ENCODE peak calls at places on chromosomes 6 and 20, in five cellular contexts. One of them, this sample, is unnamed.

GRCh38 chr20:3753098-3753497 is 14.5 kb downstream of the ADISSP start:
- DNase-seq in left ventricle myocardium inferior: no peak
- DNase-seq in stimulated activated CD4-positive, alpha-beta T cell treated with anti-CD3 and anti-CD28 coated beads, Interleukin-1b, Interleukin-23, amount 100 ng/mL, for 1 hour: no peak
- DNase-seq in nephron progenitor cell: peak
- DNase-seq in prostate gland: peak
- DNase-seq in this sample: peak

GRCh38 chr20:49392745-49393144 is 89.7 kb downstream of the KCNB1 start:
- DNase-seq in left ventricle myocardium inferior: no peak
- DNase-seq in stimulated activated CD4-positive, alpha-beta T cell treated with anti-CD3 and anti-CD28 coated beads, Interleukin-1b, Interleukin-23, amount 100 ng/mL, for 1 hour: no peak
- DNase-seq in nephron progenitor cell: no peak
- DNase-seq in prostate gland: no peak
- DNase-seq in this sample: no peak

GRCh38 chr6:22227824-22228610 is 68.8 kb downstream of the PRL start:
- DNase-seq in left ventricle myocardium inferior: no peak
- DNase-seq in stimulated activated CD4-positive, alpha-beta T cell treated with anti-CD3 and anti-CD28 coated beads, Interleukin-1b, Interleukin-23, amount 100 ng/mL, for 1 hour: no peak
- DNase-seq in nephron progenitor cell: no peak
- DNase-seq in prostate gland: no peak
- DNase-seq in this sample: no peak

GRCh38 chr20:1863296-1863695 is 31.9 kb upstream of the SIRPA start:
- DNase-seq in left ventricle myocardium inferior: no peak
- DNase-seq in stimulated activated CD4-positive, alpha-beta T cell treated with anti-CD3 and anti-CD28 coated beads, Interleukin-1b, Interleukin-23, amount 100 ng/mL, for 1 hour: no peak
- DNase-seq in nephron progenitor cell: no peak
- DNase-seq in prostate gland: no peak
- DNase-seq in this sample: no peak

GRCh38 chr6:4295789-4296165 is 160.4 kb upstream of the ECI2 start:
- DNase-seq in left ventricle myocardium inferior: no peak
- DNase-seq in stimulated activated CD4-positive, alpha-beta T cell treated with anti-CD3 and anti-CD28 coated beads, Interleukin-1b, Interleukin-23, amount 100 ng/mL, for 1 hour: no peak
- DNase-seq in nephron progenitor cell: no peak
- DNase-seq in prostate gland: no peak
- DNase-seq in this sample: no peak

GRCh38 chr6:12403201-12403826 is 113.2 kb downstream of the EDN1 start:
- DNase-seq in left ventricle myocardium inferior: no peak
- DNase-seq in stimulated activated CD4-positive, alpha-beta T cell treated with anti-CD3 and anti-CD28 coated beads, Interleukin-1b, Interleukin-23, amount 100 ng/mL, for 1 hour: no peak
- DNase-seq in nephron progenitor cell: no peak
- DNase-seq in prostate gland: no peak
- DNase-seq in this sample: no peak

GRCh38 chr20:10671850-10672578 is 1.8 kb downstream of the JAG1 start:
- DNase-seq in left ventricle myocardium inferior: peak
- DNase-seq in stimulated activated CD4-positive, alpha-beta T cell treated with anti-CD3 and anti-CD28 coated beads, Interleukin-1b, Interleukin-23, amount 100 ng/mL, for 1 hour: no peak
- DNase-seq in nephron progenitor cell: peak
- DNase-seq in prostate gland: peak
- DNase-seq in this sample: no peak

GRCh38 chr6:48412656-48413055 is 301.7 kb upstream of the PTCHD4 start:
- DNase-seq in left ventricle myocardium inferior: no peak
- DNase-seq in stimulated activated CD4-positive, alpha-beta T cell treated with anti-CD3 and anti-CD28 coated beads, Interleukin-1b, Interleukin-23, amount 100 ng/mL, for 1 hour: no peak
- DNase-seq in nephron progenitor cell: no peak
- DNase-seq in prostate gland: no peak
- DNase-seq in this sample: no peak

GRCh38 chr6:5422321-5422915 is 161.1 kb downstream of the FARS2 start:
- DNase-seq in left ventricle myocardium inferior: no peak
- DNase-seq in stimulated activated CD4-positive, alpha-beta T cell treated with anti-CD3 and anti-CD28 coated beads, Interleukin-1b, Interleukin-23, amount 100 ng/mL, for 1 hour: no peak
- DNase-seq in nephron progenitor cell: peak
- DNase-seq in prostate gland: peak
- DNase-seq in this sample: no peak

GRCh38 chr6:6678185-6678671 is 89.7 kb downstream of the LY86 start:
- DNase-seq in left ventricle myocardium inferior: no peak
- DNase-seq in stimulated activated CD4-positive, alpha-beta T cell treated with anti-CD3 and anti-CD28 coated beads, Interleukin-1b, Interleukin-23, amount 100 ng/mL, for 1 hour: no peak
- DNase-seq in nephron progenitor cell: no peak
- DNase-seq in prostate gland: no peak
- DNase-seq in this sample: no peak

GRCh38 chr20:11719153-11719552 is 198.5 kb upstream of the BTBD3 start:
- DNase-seq in left ventricle myocardium inferior: no peak
- DNase-seq in stimulated activated CD4-positive, alpha-beta T cell treated with anti-CD3 and anti-CD28 coated beads, Interleukin-1b, Interleukin-23, amount 100 ng/mL, for 1 hour: no peak
- DNase-seq in nephron progenitor cell: no peak
- DNase-seq in prostate gland: no peak
- DNase-seq in this sample: no peak

GRCh38 chr20:12941025-12941424 is 67.7 kb upstream of the SPTLC3 start:
- DNase-seq in left ventricle myocardium inferior: no peak
- DNase-seq in stimulated activated CD4-positive, alpha-beta T cell treated with anti-CD3 and anti-CD28 coated beads, Interleukin-1b, Interleukin-23, amount 100 ng/mL, for 1 hour: no peak
- DNase-seq in nephron progenitor cell: no peak
- DNase-seq in prostate gland: no peak
- DNase-seq in this sample: no peak

GRCh38 chr6:11772109-11772830 is 6.3 kb downstream of the ADTRP start:
- DNase-seq in left ventricle myocardium inferior: no peak
- DNase-seq in stimulated activated CD4-positive, alpha-beta T cell treated with anti-CD3 and anti-CD28 coated beads, Interleukin-1b, Interleukin-23, amount 100 ng/mL, for 1 hour: no peak
- DNase-seq in nephron progenitor cell: no peak
- DNase-seq in prostate gland: peak
- DNase-seq in this sample: no peak

GRCh38 chr6:35294308-35294945 is 3.2 kb upstream of the DEF6 start:
- DNase-seq in left ventricle myocardium inferior: no peak
- DNase-seq in stimulated activated CD4-positive, alpha-beta T cell treated with anti-CD3 and anti-CD28 coated beads, Interleukin-1b, Interleukin-23, amount 100 ng/mL, for 1 hour: no peak
- DNase-seq in nephron progenitor cell: peak
- DNase-seq in prostate gland: peak
- DNase-seq in this sample: peak

GRCh38 chr6:46781478-46782378 is 11.5 kb upstream of the MEP1A start:
- DNase-seq in left ventricle myocardium inferior: no peak
- DNase-seq in stimulated activated CD4-positive, alpha-beta T cell treated with anti-CD3 and anti-CD28 coated beads, Interleukin-1b, Interleukin-23, amount 100 ng/mL, for 1 hour: no peak
- DNase-seq in nephron progenitor cell: peak
- DNase-seq in prostate gland: peak
- DNase-seq in this sample: peak

GRCh38 chr6:169165031-169165430 is 88.6 kb downstream of the THBS2 start:
- DNase-seq in left ventricle myocardium inferior: no peak
- DNase-seq in stimulated activated CD4-positive, alpha-beta T cell treated with anti-CD3 and anti-CD28 coated beads, Interleukin-1b, Interleukin-23, amount 100 ng/mL, for 1 hour: no peak
- DNase-seq in nephron progenitor cell: no peak
- DNase-seq in prostate gland: no peak
- DNase-seq in this sample: no peak

GRCh38 chr6:42038811-42039408 is 11.4 kb upstream of the TAF8 start:
- DNase-seq in left ventricle myocardium inferior: no peak
- DNase-seq in stimulated activated CD4-positive, alpha-beta T cell treated with anti-CD3 and anti-CD28 coated beads, Interleukin-1b, Interleukin-23, amount 100 ng/mL, for 1 hour: no peak
- DNase-seq in nephron progenitor cell: no peak
- DNase-seq in prostate gland: no peak
- DNase-seq in this sample: no peak

GRCh38 chr6:146901940-146902816 is 302.0 kb upstream of the STXBP5 start:
- DNase-seq in left ventricle myocardium inferior: no peak
- DNase-seq in stimulated activated CD4-positive, alpha-beta T cell treated with anti-CD3 and anti-CD28 coated beads, Interleukin-1b, Interleukin-23, amount 100 ng/mL, for 1 hour: no peak
- DNase-seq in nephron progenitor cell: no peak
- DNase-seq in prostate gland: no peak
- DNase-seq in this sample: no peak

GRCh38 chr6:163214259-163214658 is 200.3 kb upstream of the QKI start:
- DNase-seq in left ventricle myocardium inferior: no peak
- DNase-seq in stimulated activated CD4-positive, alpha-beta T cell treated with anti-CD3 and anti-CD28 coated beads, Interleukin-1b, Interleukin-23, amount 100 ng/mL, for 1 hour: no peak
- DNase-seq in nephron progenitor cell: no peak
- DNase-seq in prostate gland: no peak
- DNase-seq in this sample: no peak

GRCh38 chr20:43415661-43416430 is 41.9 kb upstream of the SRSF6 start:
- DNase-seq in left ventricle myocardium inferior: no peak
- DNase-seq in stimulated activated CD4-positive, alpha-beta T cell treated with anti-CD3 and anti-CD28 coated beads, Interleukin-1b, Interleukin-23, amount 100 ng/mL, for 1 hour: no peak
- DNase-seq in nephron progenitor cell: no peak
- DNase-seq in prostate gland: no peak
- DNase-seq in this sample: no peak

GRCh38 chr20:8601542-8601912 is 467.4 kb upstream of the PLCB4 start:
- DNase-seq in left ventricle myocardium inferior: no peak
- DNase-seq in stimulated activated CD4-positive, alpha-beta T cell treated with anti-CD3 and anti-CD28 coated beads, Interleukin-1b, Interleukin-23, amount 100 ng/mL, for 1 hour: no peak
- DNase-seq in nephron progenitor cell: no peak
- DNase-seq in prostate gland: no peak
- DNase-seq in this sample: no peak

GRCh38 chr6:119542037-119542436 is 192.5 kb upstream of the MAN1A1 start:
- DNase-seq in left ventricle myocardium inferior: no peak
- DNase-seq in stimulated activated CD4-positive, alpha-beta T cell treated with anti-CD3 and anti-CD28 coated beads, Interleukin-1b, Interleukin-23, amount 100 ng/mL, for 1 hour: no peak
- DNase-seq in nephron progenitor cell: no peak
- DNase-seq in prostate gland: no peak
- DNase-seq in this sample: no peak

GRCh38 chr20:10674684-10675455 is 1.1 kb upstream of the JAG1 start:
- DNase-seq in left ventricle myocardium inferior: peak
- DNase-seq in stimulated activated CD4-positive, alpha-beta T cell treated with anti-CD3 and anti-CD28 coated beads, Interleukin-1b, Interleukin-23, amount 100 ng/mL, for 1 hour: no peak
- DNase-seq in nephron progenitor cell: peak
- DNase-seq in prostate gland: peak
- DNase-seq in this sample: no peak

GRCh38 chr6:51028271-51028670 is 209.6 kb downstream of the TFAP2B start:
- DNase-seq in left ventricle myocardium inferior: no peak
- DNase-seq in stimulated activated CD4-positive, alpha-beta T cell treated with anti-CD3 and anti-CD28 coated beads, Interleukin-1b, Interleukin-23, amount 100 ng/mL, for 1 hour: no peak
- DNase-seq in nephron progenitor cell: no peak
- DNase-seq in prostate gland: no peak
- DNase-seq in this sample: no peak

GRCh38 chr6:82963527-82963926 is 102.1 kb downstream of the UBE3D start:
- DNase-seq in left ventricle myocardium inferior: no peak
- DNase-seq in stimulated activated CD4-positive, alpha-beta T cell treated with anti-CD3 and anti-CD28 coated beads, Interleukin-1b, Interleukin-23, amount 100 ng/mL, for 1 hour: no peak
- DNase-seq in nephron progenitor cell: no peak
- DNase-seq in prostate gland: no peak
- DNase-seq in this sample: no peak

GRCh38 chr6:122098091-122098769 is 301.2 kb upstream of the HSF2 start:
- DNase-seq in left ventricle myocardium inferior: no peak
- DNase-seq in stimulated activated CD4-positive, alpha-beta T cell treated with anti-CD3 and anti-CD28 coated beads, Interleukin-1b, Interleukin-23, amount 100 ng/mL, for 1 hour: no peak
- DNase-seq in nephron progenitor cell: no peak
- DNase-seq in prostate gland: no peak
- DNase-seq in this sample: no peak

GRCh38 chr6:154516276-154516675 is 5.8 kb upstream of the CNKSR3 start:
- DNase-seq in left ventricle myocardium inferior: no peak
- DNase-seq in stimulated activated CD4-positive, alpha-beta T cell treated with anti-CD3 and anti-CD28 coated beads, Interleukin-1b, Interleukin-23, amount 100 ng/mL, for 1 hour: no peak
- DNase-seq in nephron progenitor cell: no peak
- DNase-seq in prostate gland: no peak
- DNase-seq in this sample: no peak

GRCh38 chr6:31901415-31901952 is 402 bp downstream of the ZBTB12 start:
- DNase-seq in left ventricle myocardium inferior: peak
- DNase-seq in stimulated activated CD4-positive, alpha-beta T cell treated with anti-CD3 and anti-CD28 coated beads, Interleukin-1b, Interleukin-23, amount 100 ng/mL, for 1 hour: no peak
- DNase-seq in nephron progenitor cell: no peak
- DNase-seq in prostate gland: peak
- DNase-seq in this sample: no peak